ENCODE peak calls at places on chromosome 2, in five cellular contexts. K, B, C, F and T are unnamed samples.

GRCh38 chr2:69945900-69946299 is 15.5 kb downstream of the ASPRV1 start:
- DNase-seq in C (no peak), K (peak), B (no peak), F (no peak), T (peak)

GRCh38 chr2:172446524-172447063 is 19.2 kb downstream of the ITGA6 start:
- DNase-seq in C (no peak), F (no peak), B (no peak), K (no peak), T (peak)

GRCh38 chr2:188369365-188369764 is 77.7 kb downstream of the GULP1 start:
- DNase-seq in F (no peak), C (no peak), K (peak), B (peak), T (peak)

GRCh38 chr2:164599954-164600589 is 21.2 kb downstream of the GRB14 start:
- DNase-seq in F (peak), C (no peak), B (no peak), K (peak), T (peak)

GRCh38 chr2:210007895-210008294 is 5.5 kb downstream of the RPE start:
- DNase-seq in C (no peak), F (no peak), K (no peak), B (no peak), T (peak)

GRCh38 chr2:170530284-170530745 is 184.8 kb upstream of the SP5 start:
- DNase-seq in B (peak), K (no peak), C (peak), F (no peak), T (peak)

GRCh38 chr2:44560352-44560751 is 198.6 kb downstream of the CAMKMT start:
- DNase-seq in K (no peak), F (peak), C (no peak), B (no peak), T (peak)

GRCh38 chr2:169361706-169362345 is 508 bp downstream of the LRP2 start:
- DNase-seq in F (no peak), B (peak), C (no peak), K (peak), T (no peak)

GRCh38 chr2:68225119-68225632 is 27.2 kb downstream of the PPP3R1 start:
- DNase-seq in C (no peak), F (no peak), K (peak), B (no peak), T (peak)

GRCh38 chr2:25664531-25665307 is 8.7 kb downstream of the DTNB start:
- DNase-seq in K (peak), B (peak), F (peak), C (no peak), T (peak)

GRCh38 chr2:159157361-159158045 is 129.0 kb downstream of the WDSUB1 start:
- DNase-seq in B (no peak), F (no peak), C (no peak), K (peak), T (peak)

GRCh38 chr2:202718614-202719013 is 83.8 kb downstream of the FAM117B start:
- DNase-seq in F (no peak), K (peak), C (no peak), B (no peak), T (peak)

GRCh38 chr2:143345887-143346612 is 216.8 kb downstream of the ARHGAP15 start:
- DNase-seq in C (no peak), K (no peak), F (no peak), B (no peak), T (peak)

GRCh38 chr2:118123561-118124232 is 35.4 kb downstream of the INSIG2 start:
- DNase-seq in B (no peak), F (no peak), K (peak), C (no peak), T (peak)

GRCh38 chr2:233081232-233081730 is 21.1 kb downstream of the INPP5D start:
- DNase-seq in C (no peak), F (peak), B (no peak), K (no peak), T (no peak)

GRCh38 chr2:96167407-96168013 is 22.3 kb upstream of the DUSP2 start:
- DNase-seq in C (no peak), F (no peak), K (no peak), B (no peak), T (no peak)